ENCODE peak calls at places on chromosomes 2 and 18, in five cellular contexts. One of them, this sample, is unnamed.

GRCh38 chr2:189022492-189022891 is 48.3 kb downstream of the COL3A1 start:
- DNase-seq in mammary epithelial cell: no peak
- DNase-seq in uterus: peak; percentile 50
- DNase-seq in Panc1: no peak
- DNase-seq in stomach: no peak
- DNase-seq in this sample: no peak

GRCh38 chr18:34128436-34128835 is 96.3 kb downstream of the NOL4 start:
- DNase-seq in mammary epithelial cell: peak; percentile 1
- DNase-seq in uterus: no peak
- DNase-seq in Panc1: no peak
- DNase-seq in stomach: no peak
- DNase-seq in this sample: no peak

GRCh38 chr18:32372381-32373061 is 98.2 kb downstream of the GAREM1 start:
- DNase-seq in mammary epithelial cell: peak; percentile 95
- DNase-seq in uterus: no peak
- DNase-seq in Panc1: no peak
- DNase-seq in stomach: peak; percentile 81
- DNase-seq in this sample: no peak

GRCh38 chr2:43133708-43134570 is 92.5 kb downstream of the ZFP36L2 start:
- DNase-seq in mammary epithelial cell: no peak
- DNase-seq in uterus: no peak
- DNase-seq in Panc1: no peak
- DNase-seq in stomach: peak; percentile 62
- DNase-seq in this sample: peak; percentile 94

GRCh38 chr2:8546319-8547283 is 135.3 kb upstream of the ID2 start:
- DNase-seq in mammary epithelial cell: no peak
- DNase-seq in uterus: peak; percentile 11
- DNase-seq in Panc1: no peak
- DNase-seq in stomach: peak; percentile 18
- DNase-seq in this sample: peak; percentile 63

GRCh38 chr2:69915050-69915945 is at the start of gene MXD1:
- DNase-seq in mammary epithelial cell: peak; percentile 16
- DNase-seq in uterus: no peak
- DNase-seq in Panc1: no peak
- DNase-seq in stomach: peak; percentile 38
- DNase-seq in this sample: peak; percentile 24

GRCh38 chr18:36511791-36512352 is 214.4 kb downstream of the FHOD3 start:
- DNase-seq in mammary epithelial cell: no peak
- DNase-seq in uterus: no peak
- DNase-seq in Panc1: no peak
- DNase-seq in stomach: no peak
- DNase-seq in this sample: no peak

GRCh38 chr2:150847578-150847977 is 360.1 kb upstream of the RND3 start:
- DNase-seq in mammary epithelial cell: no peak
- DNase-seq in uterus: no peak
- DNase-seq in Panc1: no peak
- DNase-seq in stomach: no peak
- DNase-seq in this sample: no peak

GRCh38 chr2:55048514-55048924 is 1.7 kb downstream of the RTN4 start:
- DNase-seq in mammary epithelial cell: peak; percentile 35
- DNase-seq in uterus: peak; percentile 25
- DNase-seq in Panc1: no peak
- DNase-seq in stomach: no peak
- DNase-seq in this sample: no peak

GRCh38 chr2:215022418-215022817 is 116.0 kb downstream of the ABCA12 start:
- DNase-seq in mammary epithelial cell: peak; percentile 46
- DNase-seq in uterus: no peak
- DNase-seq in Panc1: no peak
- DNase-seq in stomach: no peak
- DNase-seq in this sample: no peak

GRCh38 chr2:196131384-196131861 is 40.0 kb downstream of the STK17B start:
- DNase-seq in mammary epithelial cell: peak; percentile 35
- DNase-seq in uterus: no peak
- DNase-seq in Panc1: peak; percentile 45
- DNase-seq in stomach: peak; percentile 48
- DNase-seq in this sample: peak; percentile 72
- TF ChIP-seq CTCF in mammary epithelial cell: peak; percentile 59
- TF ChIP-seq CTCF in uterus: no peak
- TF ChIP-seq CTCF in Panc1: peak; percentile 77
- TF ChIP-seq CTCF in stomach: no peak
- TF ChIP-seq CTCF in this sample: peak; percentile 78

GRCh38 chr2:171160630-171161424 is at the start of gene TLK1:
- DNase-seq in mammary epithelial cell: peak; percentile 75
- DNase-seq in uterus: peak; percentile 64
- DNase-seq in Panc1: no peak
- DNase-seq in stomach: peak; percentile 77
- DNase-seq in this sample: peak; percentile 82
- TF ChIP-seq CTCF in mammary epithelial cell: peak; percentile 26
- TF ChIP-seq CTCF in uterus: no peak
- TF ChIP-seq CTCF in Panc1: peak; percentile 38
- TF ChIP-seq CTCF in stomach: no peak
- TF ChIP-seq CTCF in this sample: peak; percentile 24

DNA sequence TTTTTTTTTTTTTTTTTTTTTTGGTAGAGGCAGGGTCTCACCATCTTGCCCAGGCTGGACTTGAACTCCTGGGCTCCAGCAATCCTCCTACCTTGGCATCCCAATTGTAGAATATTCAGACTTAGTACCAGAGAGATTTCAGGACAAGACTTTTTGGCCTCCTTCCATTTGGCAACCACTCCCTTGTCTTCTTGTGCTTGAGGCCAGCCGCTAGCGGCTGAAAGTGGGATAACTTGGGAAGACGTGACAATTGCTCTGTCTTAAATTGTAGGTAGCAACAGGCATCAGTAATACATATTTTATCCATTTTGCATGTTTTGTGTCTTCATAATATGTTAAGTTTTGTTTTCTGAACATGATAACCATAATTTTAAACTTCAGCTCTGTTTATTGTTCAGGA is 53.3 kb upstream of the TTN start:
- DNase-seq in mammary epithelial cell: peak; percentile 17
- DNase-seq in uterus: peak; percentile 23
- DNase-seq in Panc1: no peak
- DNase-seq in stomach: no peak
- DNase-seq in this sample: no peak
- TF ChIP-seq CTCF in mammary epithelial cell: peak; percentile 48
- TF ChIP-seq CTCF in uterus: no peak
- TF ChIP-seq CTCF in Panc1: no peak
- TF ChIP-seq CTCF in stomach: no peak
- TF ChIP-seq CTCF in this sample: no peak

DNA sequence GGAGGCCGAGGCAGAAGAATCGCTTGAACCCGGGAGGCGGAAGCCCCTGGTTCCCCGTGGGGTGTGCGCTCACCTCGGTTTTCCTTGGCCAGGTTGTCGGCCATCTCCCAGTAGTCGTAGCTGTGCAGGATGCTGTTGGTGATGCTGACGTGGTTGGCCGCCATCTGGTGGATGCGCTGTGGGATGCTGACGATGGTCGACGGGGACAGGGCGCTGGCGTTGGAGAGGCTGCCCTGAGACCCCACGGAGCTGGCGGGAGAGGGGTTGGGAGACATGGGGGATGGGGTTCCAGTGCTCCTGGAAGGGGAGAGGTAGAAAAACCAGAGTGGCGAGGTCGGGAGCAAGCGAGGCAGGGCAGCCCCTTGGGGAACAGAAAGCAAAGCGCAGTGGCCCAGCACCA is 64.4 kb upstream of the REV1 start:
- DNase-seq in mammary epithelial cell: no peak
- DNase-seq in uterus: no peak
- DNase-seq in Panc1: no peak
- DNase-seq in stomach: no peak
- DNase-seq in this sample: no peak
- TF ChIP-seq CTCF in mammary epithelial cell: no peak
- TF ChIP-seq CTCF in uterus: no peak
- TF ChIP-seq CTCF in Panc1: peak; percentile 78
- TF ChIP-seq CTCF in stomach: no peak
- TF ChIP-seq CTCF in this sample: peak; percentile 8

DNA sequence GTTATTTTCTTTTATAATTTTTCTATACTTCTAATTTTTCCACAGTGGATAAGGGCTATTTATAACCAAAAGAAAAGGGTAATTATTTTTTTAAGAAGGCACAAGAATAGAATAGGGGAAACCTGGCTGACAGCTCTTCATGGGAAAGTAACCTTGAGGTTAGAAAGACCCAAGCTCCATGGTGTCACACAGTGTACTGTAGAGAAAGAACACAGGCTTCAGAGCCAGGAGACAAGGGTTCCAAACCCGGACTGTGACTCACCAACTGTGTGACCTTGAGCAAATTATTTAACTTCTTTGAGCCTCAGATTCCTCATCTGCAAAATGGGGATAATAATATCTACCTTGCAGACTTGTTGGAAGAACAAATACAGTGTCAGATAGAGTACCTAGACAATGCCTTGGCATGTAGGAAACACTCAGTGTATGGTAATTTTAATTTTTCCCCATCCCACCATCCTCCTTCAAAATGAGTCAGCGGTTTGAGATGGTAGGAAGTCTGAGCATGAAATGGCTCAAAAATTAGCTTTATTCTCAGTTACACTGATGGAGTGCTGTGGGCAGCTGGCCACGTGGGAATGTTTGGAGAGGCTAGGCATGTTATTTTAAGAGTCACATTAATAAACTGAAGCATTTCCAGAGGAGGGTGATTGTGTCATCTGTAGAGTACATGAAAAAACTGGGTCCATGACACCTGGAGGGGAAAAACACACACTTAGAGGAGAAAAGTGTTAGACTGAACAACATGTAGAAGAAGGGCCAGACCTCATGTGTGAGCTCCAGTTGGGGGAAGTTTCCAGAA is 36.7 kb downstream of the TMEM37 start:
- DNase-seq in mammary epithelial cell: no peak
- DNase-seq in uterus: no peak
- DNase-seq in Panc1: no peak
- DNase-seq in stomach: no peak
- DNase-seq in this sample: no peak
- TF ChIP-seq CTCF in mammary epithelial cell: no peak
- TF ChIP-seq CTCF in uterus: no peak
- TF ChIP-seq CTCF in Panc1: no peak
- TF ChIP-seq CTCF in stomach: no peak
- TF ChIP-seq CTCF in this sample: no peak

GRCh38 chr2:203155406-203155805 is 83.4 kb upstream of the CYP20A1 start:
- DNase-seq in mammary epithelial cell: peak; percentile 1
- DNase-seq in uterus: no peak
- DNase-seq in Panc1: no peak
- DNase-seq in stomach: no peak
- DNase-seq in this sample: peak; percentile 16
- TF ChIP-seq CTCF in mammary epithelial cell: no peak
- TF ChIP-seq CTCF in uterus: no peak
- TF ChIP-seq CTCF in Panc1: peak; percentile 41
- TF ChIP-seq CTCF in stomach: no peak
- TF ChIP-seq CTCF in this sample: peak; percentile 27

GRCh38 chr2:23460228-23460627 is 75.2 kb downstream of the KLHL29 start:
- DNase-seq in mammary epithelial cell: no peak
- DNase-seq in uterus: no peak
- DNase-seq in Panc1: peak; percentile 24
- DNase-seq in stomach: no peak
- DNase-seq in this sample: peak; percentile 13
- TF ChIP-seq CTCF in mammary epithelial cell: peak; percentile 67
- TF ChIP-seq CTCF in uterus: no peak
- TF ChIP-seq CTCF in Panc1: peak; percentile 74
- TF ChIP-seq CTCF in stomach: no peak
- TF ChIP-seq CTCF in this sample: peak; percentile 72

GRCh38 chr2:201258666-201258999 is 1.7 kb upstream of the CASP8 start:
- DNase-seq in mammary epithelial cell: no peak
- DNase-seq in uterus: no peak
- DNase-seq in Panc1: no peak
- DNase-seq in stomach: no peak
- DNase-seq in this sample: no peak
- TF ChIP-seq CTCF in mammary epithelial cell: no peak
- TF ChIP-seq CTCF in uterus: peak; percentile 6
- TF ChIP-seq CTCF in Panc1: no peak
- TF ChIP-seq CTCF in stomach: no peak
- TF ChIP-seq CTCF in this sample: no peak